ENCODE peak calls at places on chromosomes 6 and 20, in six cellular contexts. One of them, this sample, is unnamed.

GRCh38 chr20:63309261-63310071 is 16.5 kb downstream of the COL20A1 start:
- DNase-seq in mesendoderm: peak; percentile 25
- DNase-seq in H9: peak; percentile 73
- DNase-seq in tibial nerve: no peak
- DNase-seq in A549: peak; percentile 45
- DNase-seq in transverse colon: peak; percentile 20
- DNase-seq in this sample: no peak

GRCh38 chr20:20706285-20706684 is 6.2 kb downstream of the RALGAPA2 start:
- DNase-seq in mesendoderm: no peak
- DNase-seq in H9: no peak
- DNase-seq in tibial nerve: no peak
- DNase-seq in A549: no peak
- DNase-seq in transverse colon: no peak
- DNase-seq in this sample: no peak

GRCh38 chr6:23013776-23014175 is 444.4 kb downstream of the HDGFL1 start:
- DNase-seq in mesendoderm: peak; percentile 52
- DNase-seq in H9: no peak
- DNase-seq in tibial nerve: no peak
- DNase-seq in A549: no peak
- DNase-seq in transverse colon: no peak
- DNase-seq in this sample: no peak

GRCh38 chr6:36830577-36830976 is 8.7 kb downstream of the CPNE5 start:
- DNase-seq in mesendoderm: no peak
- DNase-seq in H9: no peak
- DNase-seq in tibial nerve: no peak
- DNase-seq in A549: no peak
- DNase-seq in transverse colon: no peak
- DNase-seq in this sample: no peak

GRCh38 chr20:48668451-48668946 is 159.3 kb downstream of the PREX1 start:
- DNase-seq in mesendoderm: no peak
- DNase-seq in H9: no peak
- DNase-seq in tibial nerve: no peak
- DNase-seq in A549: no peak
- DNase-seq in transverse colon: no peak
- DNase-seq in this sample: peak; percentile 28

GRCh38 chr6:36024154-36024760 is at the start of gene SLC26A8:
- DNase-seq in mesendoderm: peak; percentile 28
- DNase-seq in H9: peak; percentile 44
- DNase-seq in tibial nerve: no peak
- DNase-seq in A549: no peak
- DNase-seq in transverse colon: no peak
- DNase-seq in this sample: no peak

GRCh38 chr6:129475477-129476247 is 234.3 kb downstream of the ARHGAP18 start:
- DNase-seq in mesendoderm: peak; percentile 28
- DNase-seq in H9: peak; percentile 28
- DNase-seq in tibial nerve: no peak
- DNase-seq in A549: no peak
- DNase-seq in transverse colon: no peak
- DNase-seq in this sample: no peak

GRCh38 chr20:40600441-40601235 is 88.4 kb downstream of the MAFB start:
- DNase-seq in mesendoderm: no peak
- DNase-seq in H9: no peak
- DNase-seq in tibial nerve: no peak
- DNase-seq in A549: no peak
- DNase-seq in transverse colon: no peak
- DNase-seq in this sample: no peak

GRCh38 chr20:20363449-20364015 is 4.4 kb upstream of the INSM1 start:
- DNase-seq in mesendoderm: peak; percentile 56
- DNase-seq in H9: peak; percentile 58
- DNase-seq in tibial nerve: no peak
- DNase-seq in A549: no peak
- DNase-seq in transverse colon: no peak
- DNase-seq in this sample: no peak

GRCh38 chr20:46050885-46051284 is 21.9 kb downstream of the SLC12A5 start:
- DNase-seq in mesendoderm: no peak
- DNase-seq in H9: no peak
- DNase-seq in tibial nerve: no peak
- DNase-seq in A549: no peak
- DNase-seq in transverse colon: no peak
- DNase-seq in this sample: no peak

GRCh38 chr6:167795874-167796667 is 30.6 kb upstream of the AFDN start:
- DNase-seq in mesendoderm: no peak
- DNase-seq in H9: peak; percentile 70
- DNase-seq in tibial nerve: no peak
- DNase-seq in A549: no peak
- DNase-seq in transverse colon: peak; percentile 61
- DNase-seq in this sample: no peak

GRCh38 chr6:149260214-149260874 is 57.2 kb upstream of the TAB2 start:
- DNase-seq in mesendoderm: no peak
- DNase-seq in H9: no peak
- DNase-seq in tibial nerve: no peak
- DNase-seq in A549: no peak
- DNase-seq in transverse colon: no peak
- DNase-seq in this sample: no peak

GRCh38 chr6:150293423-150294280 is 75.2 kb upstream of the IYD start:
- DNase-seq in mesendoderm: no peak
- DNase-seq in H9: no peak
- DNase-seq in tibial nerve: no peak
- DNase-seq in A549: peak; percentile 26
- DNase-seq in transverse colon: no peak
- DNase-seq in this sample: no peak

GRCh38 chr6:67757465-67758033 is 877.5 kb upstream of the ADGRB3 start:
- DNase-seq in mesendoderm: no peak
- DNase-seq in H9: no peak
- DNase-seq in tibial nerve: no peak
- DNase-seq in A549: no peak
- DNase-seq in transverse colon: no peak
- DNase-seq in this sample: no peak

GRCh38 chr20:63894358-63895201 is at the start of gene DNAJC5:
- DNase-seq in mesendoderm: peak; percentile 90
- DNase-seq in H9: peak; percentile 93
- DNase-seq in tibial nerve: peak; percentile 84
- DNase-seq in A549: peak; percentile 92
- DNase-seq in transverse colon: peak; percentile 97
- DNase-seq in this sample: peak; percentile 87

GRCh38 chr20:51096571-51097267 is 73.8 kb upstream of the KCNG1 start:
- DNase-seq in mesendoderm: no peak
- DNase-seq in H9: no peak
- DNase-seq in tibial nerve: no peak
- DNase-seq in A549: no peak
- DNase-seq in transverse colon: peak; percentile 24
- DNase-seq in this sample: no peak

GRCh38 chr6:132746049-132746448 is 11.7 kb downstream of the VNN2 start:
- DNase-seq in mesendoderm: no peak
- DNase-seq in H9: no peak
- DNase-seq in tibial nerve: no peak
- DNase-seq in A549: no peak
- DNase-seq in transverse colon: no peak
- DNase-seq in this sample: no peak

GRCh38 chr6:148427333-148427732 is 84.7 kb downstream of the SASH1 start:
- DNase-seq in mesendoderm: no peak
- DNase-seq in H9: no peak
- DNase-seq in tibial nerve: no peak
- DNase-seq in A549: no peak
- DNase-seq in transverse colon: no peak
- DNase-seq in this sample: no peak

GRCh38 chr20:38505091-38505455 is 32.4 kb downstream of the RALGAPB start:
- DNase-seq in mesendoderm: no peak
- DNase-seq in H9: no peak
- DNase-seq in tibial nerve: no peak
- DNase-seq in A549: no peak
- DNase-seq in transverse colon: no peak
- DNase-seq in this sample: no peak

GRCh38 chr6:3405182-3405518 is 51.7 kb downstream of the SLC22A23 start:
- DNase-seq in mesendoderm: no peak
- DNase-seq in H9: no peak
- DNase-seq in tibial nerve: no peak
- DNase-seq in A549: no peak
- DNase-seq in transverse colon: no peak
- DNase-seq in this sample: no peak

GRCh38 chr6:161549977-161550655 is 276.3 kb upstream of the AGPAT4 start:
- DNase-seq in mesendoderm: peak; percentile 60
- DNase-seq in H9: no peak
- DNase-seq in tibial nerve: no peak
- DNase-seq in A549: peak; percentile 73
- DNase-seq in transverse colon: no peak
- DNase-seq in this sample: no peak

GRCh38 chr20:62539646-62540045 is 63.9 kb upstream of the GATA5 start:
- DNase-seq in mesendoderm: no peak
- DNase-seq in H9: no peak
- DNase-seq in tibial nerve: no peak
- DNase-seq in A549: no peak
- DNase-seq in transverse colon: no peak
- DNase-seq in this sample: no peak

DNA sequence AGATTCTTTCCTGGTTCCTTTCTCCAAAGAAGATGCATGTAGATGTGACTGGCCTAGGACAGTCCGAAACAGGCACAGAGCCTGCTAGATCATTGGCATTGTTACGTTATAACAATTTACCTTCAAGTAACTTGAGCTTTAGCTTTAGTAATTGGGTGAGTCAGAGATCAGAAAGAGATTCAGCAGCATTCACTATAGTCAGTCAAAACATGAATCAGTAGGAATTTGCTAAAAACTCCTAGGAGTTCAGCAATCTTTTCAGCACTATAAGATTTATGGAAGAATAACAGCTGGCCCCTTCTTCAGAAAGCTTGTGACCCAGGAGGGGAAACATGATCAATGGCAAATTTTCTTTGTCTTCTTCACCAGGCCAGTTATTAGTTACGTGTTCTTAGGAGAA is 281.7 kb upstream of the PRDM1 start:
- DNase-seq in mesendoderm: no peak
- DNase-seq in H9: no peak
- DNase-seq in tibial nerve: no peak
- DNase-seq in A549: no peak
- DNase-seq in transverse colon: no peak
- DNase-seq in this sample: no peak
- H3K27ac ChIP-seq in mesendoderm: no peak overlapping the region
- H3K27ac ChIP-seq in H9: no peak overlapping the region
- H3K27ac ChIP-seq in tibial nerve: no peak overlapping the region
- H3K27ac ChIP-seq in A549: peak overlapping the region; percentile 60
- H3K27ac ChIP-seq in transverse colon: no peak overlapping the region
- H3K27ac ChIP-seq in this sample: no peak overlapping the region

DNA sequence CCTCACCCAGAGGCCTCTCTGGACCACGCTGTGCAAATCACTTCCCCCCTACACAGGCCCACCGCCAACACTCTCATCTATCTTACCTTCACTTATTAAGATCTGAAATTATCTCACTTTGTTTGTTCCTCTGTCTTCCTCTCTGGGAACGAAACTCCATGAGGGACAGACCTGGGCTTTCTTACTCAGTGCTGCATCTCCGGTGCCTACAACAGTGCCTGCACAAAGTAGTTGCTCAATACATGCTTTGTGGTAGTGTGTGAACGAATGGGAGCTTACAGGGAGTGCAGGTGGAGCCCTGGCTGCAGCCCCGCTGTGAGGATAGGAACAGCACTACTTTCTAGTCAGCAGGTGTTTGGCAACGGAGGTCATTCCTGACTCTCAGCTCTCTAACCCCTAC is 5.3 kb downstream of the CASS4 start:
- DNase-seq in mesendoderm: no peak
- DNase-seq in H9: no peak
- DNase-seq in tibial nerve: no peak
- DNase-seq in A549: no peak
- DNase-seq in transverse colon: no peak
- DNase-seq in this sample: no peak
- H3K27ac ChIP-seq in mesendoderm: no peak overlapping the region
- H3K27ac ChIP-seq in H9: no peak overlapping the region
- H3K27ac ChIP-seq in tibial nerve: peak overlapping the region; percentile 63
- H3K27ac ChIP-seq in A549: no peak overlapping the region
- H3K27ac ChIP-seq in transverse colon: no peak overlapping the region
- H3K27ac ChIP-seq in this sample: no peak overlapping the region

DNA sequence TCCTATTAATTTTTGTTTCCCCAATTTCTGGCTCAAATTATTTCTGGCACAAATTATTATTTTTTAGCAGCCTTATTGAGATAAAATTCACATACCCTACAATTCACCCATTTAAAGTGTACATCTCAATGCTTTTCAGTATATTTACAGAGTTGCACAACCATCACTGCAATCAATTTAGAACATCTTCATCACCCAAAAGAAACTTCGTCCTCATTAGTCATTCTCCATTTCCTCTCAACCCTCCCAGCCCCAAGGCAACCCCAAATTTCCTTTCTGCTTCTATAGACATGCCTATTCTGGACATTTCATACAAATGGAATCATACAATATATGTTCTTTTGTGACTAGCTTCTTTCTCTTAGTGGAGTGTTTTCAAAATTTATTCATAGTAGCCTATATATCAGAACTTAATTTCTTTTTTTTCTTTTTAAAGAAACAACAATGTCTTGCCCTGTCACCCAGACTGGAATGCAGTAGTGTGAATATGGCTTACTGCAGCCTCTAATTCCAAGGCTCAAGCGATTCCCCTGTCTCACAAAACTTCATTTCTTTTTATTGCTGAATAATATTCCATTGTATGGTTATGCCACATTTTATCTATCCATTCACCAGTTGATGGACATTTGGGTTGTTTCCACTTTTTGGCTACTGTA is 84.5 kb downstream of the DNAH8 start:
- DNase-seq in mesendoderm: no peak
- DNase-seq in H9: no peak
- DNase-seq in tibial nerve: no peak
- DNase-seq in A549: no peak
- DNase-seq in transverse colon: no peak
- DNase-seq in this sample: no peak
- H3K27ac ChIP-seq in mesendoderm: no peak overlapping the region
- H3K27ac ChIP-seq in H9: no peak overlapping the region
- H3K27ac ChIP-seq in tibial nerve: no peak overlapping the region
- H3K27ac ChIP-seq in A549: no peak overlapping the region
- H3K27ac ChIP-seq in transverse colon: no peak overlapping the region
- H3K27ac ChIP-seq in this sample: no peak overlapping the region

DNA sequence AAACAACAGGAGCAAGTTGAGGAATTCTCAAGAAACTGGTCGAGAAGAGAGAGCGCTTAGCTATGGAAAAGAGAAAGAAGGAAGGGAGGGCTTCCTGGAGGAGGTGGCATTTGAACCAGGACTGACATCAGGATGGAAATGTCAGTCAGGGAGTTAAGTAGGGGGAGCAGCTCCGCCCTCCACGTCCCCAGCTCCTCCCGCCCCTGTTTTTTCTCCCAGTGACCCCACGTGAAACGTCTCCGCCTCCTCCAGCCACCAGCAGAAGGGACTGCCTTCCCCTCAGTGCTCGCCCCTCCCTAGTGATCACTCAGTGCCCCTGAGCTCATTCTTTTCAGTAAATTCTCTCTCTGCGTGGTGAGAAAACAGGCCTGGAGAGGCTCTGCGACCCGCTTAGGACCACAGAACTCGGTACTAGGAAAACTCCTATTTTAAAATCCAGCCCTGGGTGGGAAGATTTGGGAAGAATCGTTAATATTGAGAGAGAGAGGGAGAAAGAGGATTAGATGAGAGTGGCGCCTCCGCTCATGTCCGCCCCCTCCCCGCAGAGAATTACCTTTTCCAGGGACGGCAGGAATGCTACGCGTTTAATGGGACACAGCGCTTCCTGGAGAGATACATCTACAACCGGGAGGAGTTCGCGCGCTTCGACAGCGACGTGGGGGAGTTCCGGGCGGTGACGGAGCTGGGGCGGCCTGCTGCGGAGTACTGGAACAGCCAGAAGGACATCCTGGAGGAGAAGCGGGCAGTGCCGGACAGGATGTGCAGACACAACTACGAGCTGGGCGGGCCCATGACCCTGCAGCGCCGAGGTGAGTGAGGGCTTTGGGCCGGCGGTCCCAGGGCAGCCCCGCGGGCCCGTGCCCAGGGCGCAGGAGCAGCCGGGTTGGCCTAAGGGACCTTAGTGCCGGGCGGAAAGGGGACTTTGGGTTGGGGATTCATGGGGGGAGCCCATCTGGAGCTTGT is 4.6 kb downstream of the HLA-DPB1 start:
- DNase-seq in mesendoderm: peak; percentile 92
- DNase-seq in H9: peak; percentile 93
- DNase-seq in tibial nerve: peak; percentile 50
- DNase-seq in A549: no peak
- DNase-seq in transverse colon: peak; percentile 55
- DNase-seq in this sample: no peak
- H3K27ac ChIP-seq in mesendoderm: no peak overlapping the region
- H3K27ac ChIP-seq in H9: no peak overlapping the region
- H3K27ac ChIP-seq in tibial nerve: peak overlapping the region; percentile 80
- H3K27ac ChIP-seq in A549: no peak overlapping the region
- H3K27ac ChIP-seq in transverse colon: peak overlapping the region; percentile 79
- H3K27ac ChIP-seq in this sample: no peak overlapping the region